ENCODE peak calls at places on chromosome 19, in ten cellular contexts. J is HAP-1; F is stomach; D is HT-29; I is T-cell; N is esophagus squamous epithelium; C is GM04503; O is spleen; L is activated T-cell treated with anti-CD3 and anti-CD28 coated beads, Interleukin-2, amount 50 U/mL, for 72 hours; U is HTR-8/SVneo. B is an unnamed sample.

GRCh38 chr19:36686365-36687213 is 823 bp upstream of the ZNF567 start:
- DNase-seq in J (peak; percentile 31), F (no peak), D (no peak), I (no peak), N (no peak), C (no peak), O (no peak), L (no peak), U (no peak), B (peak; percentile 1)

GRCh38 chr19:1010586-1011510 is 10.1 kb downstream of the TMEM259 start:
- DNase-seq in J (no peak), F (no peak), D (no peak), I (no peak), N (no peak), C (no peak), O (no peak), L (no peak), U (no peak), B (no peak)

GRCh38 chr19:12994701-12995595 is at the start of gene NFIX:
- DNase-seq in J (peak; percentile 74), F (peak; percentile 78), D (peak; percentile 9), I (peak; percentile 47), N (no peak), C (no peak), O (peak; percentile 84), L (peak; percentile 73), U (no peak), B (no peak)

GRCh38 chr19:52527954-52528326 is 472 bp downstream of the ZNF808 start:
- DNase-seq in J (peak; percentile 19), F (no peak), D (peak; percentile 4), I (no peak), N (no peak), C (no peak), O (peak; percentile 82), L (peak; percentile 8), U (peak; percentile 3), B (no peak)

GRCh38 chr19:53068834-53069233 is 24.3 kb downstream of the ERVV-2 start:
- DNase-seq in J (no peak), F (no peak), D (no peak), I (no peak), N (no peak), C (no peak), O (no peak), L (no peak), U (no peak), B (no peak)

GRCh38 chr19:28511655-28512054 is 701.3 kb downstream of the UQCRFS1 start:
- DNase-seq in J (no peak), F (no peak), D (no peak), I (no peak), N (no peak), C (no peak), O (no peak), L (no peak), U (no peak), B (no peak)

GRCh38 chr19:45322311-45322710 is 364 bp downstream of the CKM start:
- DNase-seq in J (no peak), F (no peak), D (no peak), I (no peak), N (no peak), C (no peak), O (no peak), L (no peak), U (no peak), B (no peak)

GRCh38 chr19:862529-863304 is 3.3 kb downstream of the CFD start:
- DNase-seq in J (peak; percentile 75), F (peak; percentile 61), D (no peak), I (peak; percentile 61), N (no peak), C (no peak), O (peak; percentile 92), L (peak; percentile 88), U (no peak), B (no peak)

GRCh38 chr19:17183858-17184271 is 31.3 kb upstream of the USE1 start:
- DNase-seq in J (no peak), F (no peak), D (no peak), I (peak; percentile 27), N (no peak), C (no peak), O (no peak), L (peak; percentile 25), U (no peak), B (no peak)

GRCh38 chr19:35644987-35645679 is 3.0 kb upstream of the COX6B1 start:
- DNase-seq in J (peak; percentile 98), F (peak; percentile 87), D (peak; percentile 66), I (peak; percentile 59), N (no peak), C (no peak), O (peak; percentile 92), L (peak; percentile 91), U (no peak), B (no peak)

GRCh38 chr19:41542622-41543021 is 33.3 kb upstream of the CEACAM21 start:
- DNase-seq in J (no peak), F (no peak), D (no peak), I (no peak), N (no peak), C (no peak), O (no peak), L (no peak), U (no peak), B (no peak)

B was measured in epithelial cell of proximal tubule.